ENCODE peak calls at places on chromosomes 3 and 15, in ten cellular contexts. L is germinal center; B is fibroblast of mammary gland; T is dermis microvascular lymphatic vessel endothelial cell; I is neuronal stem cell; A is psoas muscle; K is frontal cortex; M is esophagus squamous epithelium; P is activated T-helper 1 cell treated with anti-CD3 and anti-CD28 coated beads, Interleukin-12 subunit alpha, Interleukin-12 subunit beta, Interleukin-2, Interleukin-4 antibody, amounts not matched to agents 30 ng/mL and 10 ng/mL and 1 ng/mL, durations not matched to agents 14 hours and 24 hours and 36 hours; N is NCI-H460. S is an unnamed sample.

GRCh38 chr15:41698779-41699178 is 38.6 kb downstream of the MGA start:
- DNase-seq in P (no peak), T (no peak), I (no peak), A (no peak), K (no peak), N (no peak), M (no peak), B (peak), L (no peak), S (no peak)

GRCh38 chr3:111932962-111933361 is 45.9 kb upstream of the ABHD10 start:
- DNase-seq in T (no peak), L (no peak), B (no peak), I (no peak), A (no peak), K (no peak), M (no peak), N (no peak), P (no peak), S (no peak)

GRCh38 chr3:178289544-178290160 is 246.6 kb upstream of the KCNMB2 start:
- DNase-seq in L (no peak), K (no peak), M (no peak), B (peak), N (no peak), I (no peak), A (peak), T (peak), P (no peak), S (no peak)

GRCh38 chr3:2579206-2579605 is 480.5 kb downstream of the CNTN4 start:
- DNase-seq in A (no peak), L (no peak), P (no peak), K (no peak), N (no peak), I (no peak), T (no peak), M (no peak), B (no peak), S (no peak)

GRCh38 chr15:39466428-39466827 is 114.5 kb upstream of the THBS1 start:
- DNase-seq in I (no peak), L (no peak), M (no peak), P (no peak), K (no peak), T (no peak), A (peak), N (no peak), B (peak), S (no peak)

GRCh38 chr3:188294113-188294512 is 140.2 kb downstream of the LPP start:
- DNase-seq in M (no peak), A (no peak), P (no peak), K (no peak), B (no peak), L (no peak), N (no peak), I (no peak), T (no peak), S (no peak)

GRCh38 chr15:41558400-41559238 is at the start of gene TYRO3:
- DNase-seq in P (peak), L (peak), B (no peak), T (no peak), N (peak), K (peak), A (peak), M (no peak), I (peak), S (peak)

GRCh38 chr3:127699098-127699945 is 26.6 kb downstream of the ABTB1 start:
- DNase-seq in L (no peak), K (no peak), I (no peak), N (no peak), A (peak), M (no peak), T (no peak), B (peak), P (no peak), S (no peak)

GRCh38 chr3:12138044-12138443 is 20.7 kb downstream of the TIMP4 start:
- DNase-seq in T (no peak), I (peak), N (peak), K (no peak), A (no peak), L (no peak), M (no peak), P (no peak), B (peak), S (no peak)

GRCh38 chr3:126017310-126017709 is 48.3 kb downstream of the ROPN1B start:
- DNase-seq in B (no peak), L (no peak), I (no peak), A (no peak), N (no peak), P (no peak), K (no peak), M (no peak), T (no peak), S (no peak)

GRCh38 chr15:72784233-72784876 is 797 bp upstream of the ADPGK start:
- DNase-seq in A (no peak), L (peak), I (peak), M (no peak), T (peak), N (peak), P (no peak), K (peak), B (peak), S (peak)

GRCh38 chr15:81950841-81951414 is 94.9 kb downstream of the MEX3B start:
- DNase-seq in A (no peak), I (no peak), T (no peak), M (no peak), K (no peak), L (no peak), B (no peak), N (no peak), P (no peak), S (no peak)

GRCh38 chr3:126067959-126068358 is 16.0 kb downstream of the SLC41A3 start:
- DNase-seq in I (no peak), N (no peak), K (no peak), P (no peak), B (no peak), L (no peak), T (no peak), M (no peak), A (no peak), S (no peak)

GRCh38 chr3:48974076-48974864 is 15.8 kb upstream of the P4HTM start:
- DNase-seq in N (no peak), B (no peak), P (no peak), L (no peak), A (no peak), K (no peak), M (no peak), T (no peak), I (no peak), S (no peak)

GRCh38 chr3:136135039-136135802 is 60.9 kb downstream of the MSL2 start:
- DNase-seq in K (no peak), A (no peak), M (no peak), T (no peak), P (no peak), L (no peak), N (no peak), B (no peak), I (no peak), S (no peak)

GRCh38 chr3:196969660-196970546 is 1.3 kb upstream of the PIGZ start:
- DNase-seq in M (no peak), I (peak), K (peak), P (peak), A (peak), B (peak), T (peak), N (peak), L (peak), S (peak)

GRCh38 chr15:85673326-85673725 is 121.4 kb downstream of the KLHL25 start:
- DNase-seq in A (no peak), K (no peak), N (no peak), P (no peak), T (no peak), B (no peak), I (no peak), L (no peak), M (no peak), S (no peak)

GRCh38 chr15:78620021-78620838 is 566 bp downstream of the CHRNA3 start:
- DNase-seq in K (peak), N (no peak), P (no peak), A (no peak), T (no peak), B (no peak), I (peak), L (no peak), M (no peak), S (no peak)

GRCh38 chr15:70137975-70138374 is 40.3 kb upstream of the TLE3 start:
- DNase-seq in N (no peak), B (no peak), A (no peak), L (no peak), P (no peak), M (no peak), T (no peak), K (no peak), I (no peak), S (no peak)

S was measured in CD4-positive, alpha-beta T cell.